ENCODE peak calls at places on chromosome 1, in seven cellular contexts. One of them, this sample, is unnamed.

GRCh38 chr1:68313736-68314594 is 81.6 kb upstream of the WLS start:
- DNase-seq in Peyer's patch: no peak
- DNase-seq in bronchial epithelial cell: no peak
- DNase-seq in AG09309: no peak
- DNase-seq in cardiac fibroblast: no peak
- DNase-seq in CD4-positive, alpha-beta T cell: no peak
- DNase-seq in GM10248: no peak
- DNase-seq in this sample: no peak

GRCh38 chr1:22096036-22096435 is 43.5 kb downstream of the CDC42 start:
- DNase-seq in Peyer's patch: no peak
- DNase-seq in bronchial epithelial cell: no peak
- DNase-seq in AG09309: no peak
- DNase-seq in cardiac fibroblast: no peak
- DNase-seq in CD4-positive, alpha-beta T cell: no peak
- DNase-seq in GM10248: no peak
- DNase-seq in this sample: no peak

GRCh38 chr1:71049951-71050598 is 2.5 kb upstream of the PTGER3 start:
- DNase-seq in Peyer's patch: no peak
- DNase-seq in bronchial epithelial cell: peak; percentile 75
- DNase-seq in AG09309: no peak
- DNase-seq in cardiac fibroblast: peak; percentile 82
- DNase-seq in CD4-positive, alpha-beta T cell: no peak
- DNase-seq in GM10248: peak; percentile 55
- DNase-seq in this sample: no peak

GRCh38 chr1:222634180-222635013 is 16.5 kb downstream of the MIA3 start:
- DNase-seq in Peyer's patch: peak; percentile 82
- DNase-seq in bronchial epithelial cell: peak; percentile 86
- DNase-seq in AG09309: peak; percentile 75
- DNase-seq in cardiac fibroblast: peak; percentile 94
- DNase-seq in CD4-positive, alpha-beta T cell: peak; percentile 34
- DNase-seq in GM10248: peak; percentile 65
- DNase-seq in this sample: no peak

GRCh38 chr1:33641099-33641830 is 168.8 kb downstream of the ZSCAN20 start:
- DNase-seq in Peyer's patch: no peak
- DNase-seq in bronchial epithelial cell: peak; percentile 52
- DNase-seq in AG09309: no peak
- DNase-seq in cardiac fibroblast: peak; percentile 5
- DNase-seq in CD4-positive, alpha-beta T cell: no peak
- DNase-seq in GM10248: no peak
- DNase-seq in this sample: no peak

GRCh38 chr1:97745912-97746311 is 174.9 kb downstream of the DPYD start:
- DNase-seq in Peyer's patch: no peak
- DNase-seq in bronchial epithelial cell: peak; percentile 53
- DNase-seq in AG09309: peak; percentile 16
- DNase-seq in cardiac fibroblast: no peak
- DNase-seq in CD4-positive, alpha-beta T cell: no peak
- DNase-seq in GM10248: no peak
- DNase-seq in this sample: no peak

GRCh38 chr1:165116732-165117131 is 239.8 kb downstream of the LMX1A start:
- DNase-seq in Peyer's patch: no peak
- DNase-seq in bronchial epithelial cell: peak; percentile 98
- DNase-seq in AG09309: peak; percentile 14
- DNase-seq in cardiac fibroblast: peak; percentile 31
- DNase-seq in CD4-positive, alpha-beta T cell: no peak
- DNase-seq in GM10248: no peak
- DNase-seq in this sample: no peak

GRCh38 chr1:19476440-19477190 is 8.7 kb downstream of the CAPZB start:
- DNase-seq in Peyer's patch: peak; percentile 69
- DNase-seq in bronchial epithelial cell: no peak
- DNase-seq in AG09309: no peak
- DNase-seq in cardiac fibroblast: peak; percentile 50
- DNase-seq in CD4-positive, alpha-beta T cell: no peak
- DNase-seq in GM10248: peak; percentile 36
- DNase-seq in this sample: no peak

GRCh38 chr1:6016191-6016865 is 24.1 kb upstream of the NPHP4 start:
- DNase-seq in Peyer's patch: no peak
- DNase-seq in bronchial epithelial cell: peak; percentile 80
- DNase-seq in AG09309: no peak
- DNase-seq in cardiac fibroblast: peak; percentile 31
- DNase-seq in CD4-positive, alpha-beta T cell: no peak
- DNase-seq in GM10248: no peak
- DNase-seq in this sample: no peak

GRCh38 chr1:88330201-88330600 is 353.9 kb upstream of the PKN2 start:
- DNase-seq in Peyer's patch: no peak
- DNase-seq in bronchial epithelial cell: no peak
- DNase-seq in AG09309: no peak
- DNase-seq in cardiac fibroblast: no peak
- DNase-seq in CD4-positive, alpha-beta T cell: no peak
- DNase-seq in GM10248: no peak
- DNase-seq in this sample: no peak

DNA sequence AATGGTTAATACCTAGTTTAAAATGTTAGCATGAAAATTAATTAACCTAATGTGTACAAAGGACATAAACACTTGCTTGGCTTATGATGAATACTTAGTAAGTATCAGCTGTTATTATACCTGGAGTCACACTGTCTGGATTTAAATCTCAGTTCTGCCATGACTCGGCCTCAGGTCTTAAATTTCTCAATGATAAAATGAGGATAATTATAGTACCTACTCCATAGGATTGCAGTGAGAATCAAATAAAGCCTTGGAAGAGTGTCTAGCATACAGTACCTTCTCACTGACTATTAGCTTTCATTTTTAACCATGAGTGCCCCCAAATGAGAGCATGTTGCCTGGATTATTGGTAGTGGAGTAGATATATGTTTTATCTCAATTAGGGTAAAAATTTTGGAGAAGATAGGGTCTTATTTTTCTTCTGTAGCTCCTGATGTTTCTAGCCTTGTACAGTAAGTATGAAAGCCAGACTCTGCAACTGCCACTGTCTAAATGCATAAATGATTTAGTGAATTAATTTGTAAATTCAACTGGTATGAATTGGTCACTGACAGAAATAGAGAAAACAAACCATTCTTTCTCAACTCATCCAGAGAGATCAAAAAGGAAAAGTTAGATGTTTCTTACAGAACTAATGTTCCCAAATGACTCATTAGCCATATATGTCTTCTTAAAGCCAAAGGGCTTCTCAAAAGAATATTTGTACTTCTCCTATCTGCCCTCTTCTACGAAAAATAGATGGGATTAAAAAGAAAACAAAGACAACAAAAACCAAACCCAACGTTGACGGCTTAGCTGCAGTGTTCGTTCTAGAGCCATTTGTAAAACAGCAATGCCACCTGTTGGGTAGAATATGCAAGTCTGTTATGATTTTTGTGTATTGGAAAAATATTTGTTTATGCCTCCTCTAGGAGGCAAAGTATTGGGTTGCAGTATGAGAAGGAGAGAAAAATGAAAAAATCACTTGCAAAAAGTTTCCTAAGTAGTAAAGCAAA is 53.8 kb upstream of the MROH9 start:
- DNase-seq in Peyer's patch: no peak
- DNase-seq in bronchial epithelial cell: peak; percentile 28
- DNase-seq in AG09309: peak; percentile 37
- DNase-seq in cardiac fibroblast: peak; percentile 75
- DNase-seq in CD4-positive, alpha-beta T cell: no peak
- DNase-seq in GM10248: no peak
- DNase-seq in this sample: no peak
- TF ChIP-seq CTCF in Peyer's patch: peak; percentile 76
- TF ChIP-seq CTCF in bronchial epithelial cell: peak; percentile 31
- TF ChIP-seq CTCF in AG09309: peak; percentile 49
- TF ChIP-seq CTCF in cardiac fibroblast: peak; percentile 47
- TF ChIP-seq CTCF in CD4-positive, alpha-beta T cell: no peak
- TF ChIP-seq CTCF in GM10248: peak; percentile 57
- TF ChIP-seq CTCF in this sample: no peak

GRCh38 chr1:183228650-183229220 is 42.7 kb downstream of the LAMC2 start:
- DNase-seq in Peyer's patch: no peak
- DNase-seq in bronchial epithelial cell: no peak
- DNase-seq in AG09309: no peak
- DNase-seq in cardiac fibroblast: no peak
- DNase-seq in CD4-positive, alpha-beta T cell: no peak
- DNase-seq in GM10248: no peak
- DNase-seq in this sample: no peak

GRCh38 chr1:183226361-183226760 is 40.3 kb downstream of the LAMC2 start:
- DNase-seq in Peyer's patch: no peak
- DNase-seq in bronchial epithelial cell: no peak
- DNase-seq in AG09309: no peak
- DNase-seq in cardiac fibroblast: no peak
- DNase-seq in CD4-positive, alpha-beta T cell: no peak
- DNase-seq in GM10248: no peak
- DNase-seq in this sample: no peak

GRCh38 chr1:183227382-183227781 is 41.3 kb downstream of the LAMC2 start:
- DNase-seq in Peyer's patch: no peak
- DNase-seq in bronchial epithelial cell: no peak
- DNase-seq in AG09309: no peak
- DNase-seq in cardiac fibroblast: no peak
- DNase-seq in CD4-positive, alpha-beta T cell: no peak
- DNase-seq in GM10248: no peak
- DNase-seq in this sample: no peak

GRCh38 chr1:183226963-183227362 is 40.9 kb downstream of the LAMC2 start:
- DNase-seq in Peyer's patch: no peak
- DNase-seq in bronchial epithelial cell: no peak
- DNase-seq in AG09309: no peak
- DNase-seq in cardiac fibroblast: no peak
- DNase-seq in CD4-positive, alpha-beta T cell: no peak
- DNase-seq in GM10248: no peak
- DNase-seq in this sample: no peak

DNA sequence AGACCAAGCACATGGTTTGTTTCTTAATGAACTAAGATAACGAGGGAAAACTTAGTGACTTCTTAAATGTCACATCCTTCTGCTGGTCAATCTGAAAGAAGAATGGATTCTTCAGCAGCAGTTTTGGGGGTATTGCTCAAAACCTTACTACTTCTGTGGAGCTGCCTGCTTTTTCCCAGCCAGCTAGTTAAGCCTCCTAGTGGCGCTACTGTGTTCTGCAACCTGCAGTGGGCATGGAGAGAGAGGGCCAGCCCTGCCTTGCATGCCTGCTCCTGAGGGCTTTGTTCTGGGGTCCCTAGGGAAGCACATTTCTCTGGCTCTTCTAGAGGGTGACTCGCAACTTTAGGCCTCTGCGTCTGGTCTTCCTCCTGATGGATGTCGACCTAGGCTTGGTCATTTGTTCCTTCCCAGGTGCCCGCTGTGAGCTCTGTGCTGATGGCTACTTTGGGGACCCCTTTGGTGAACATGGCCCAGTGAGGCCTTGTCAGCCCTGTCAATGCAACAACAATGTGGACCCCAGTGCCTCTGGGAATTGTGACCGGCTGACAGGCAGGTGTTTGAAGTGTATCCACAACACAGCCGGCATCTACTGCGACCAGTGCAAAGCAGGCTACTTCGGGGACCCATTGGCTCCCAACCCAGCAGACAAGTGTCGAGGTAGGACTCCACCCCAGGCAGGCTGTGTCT is 42.0 kb downstream of the LAMC2 start:
- DNase-seq in Peyer's patch: peak; percentile 63
- DNase-seq in bronchial epithelial cell: no peak
- DNase-seq in AG09309: no peak
- DNase-seq in cardiac fibroblast: peak; percentile 69
- DNase-seq in CD4-positive, alpha-beta T cell: peak; percentile 11
- DNase-seq in GM10248: peak; percentile 70
- DNase-seq in this sample: peak; percentile 20
- TF ChIP-seq CTCF in Peyer's patch: peak; percentile 65
- TF ChIP-seq CTCF in bronchial epithelial cell: peak; percentile 82
- TF ChIP-seq CTCF in AG09309: peak; percentile 73
- TF ChIP-seq CTCF in cardiac fibroblast: peak; percentile 91
- TF ChIP-seq CTCF in CD4-positive, alpha-beta T cell: no peak
- TF ChIP-seq CTCF in GM10248: peak; percentile 81
- TF ChIP-seq CTCF in this sample: no peak

GRCh38 chr1:159927887-159928431 is 2.7 kb upstream of the TAGLN2 start:
- DNase-seq in Peyer's patch: no peak
- DNase-seq in bronchial epithelial cell: no peak
- DNase-seq in AG09309: no peak
- DNase-seq in cardiac fibroblast: no peak
- DNase-seq in CD4-positive, alpha-beta T cell: no peak
- DNase-seq in GM10248: no peak
- DNase-seq in this sample: no peak
- TF ChIP-seq CTCF in Peyer's patch: no peak
- TF ChIP-seq CTCF in bronchial epithelial cell: no peak
- TF ChIP-seq CTCF in AG09309: no peak
- TF ChIP-seq CTCF in cardiac fibroblast: no peak
- TF ChIP-seq CTCF in CD4-positive, alpha-beta T cell: no peak
- TF ChIP-seq CTCF in GM10248: no peak
- TF ChIP-seq CTCF in this sample: no peak

GRCh38 chr1:244231193-244231571 is 180.1 kb downstream of the ZBTB18 start:
- DNase-seq in Peyer's patch: no peak
- DNase-seq in bronchial epithelial cell: peak; percentile 64
- DNase-seq in AG09309: no peak
- DNase-seq in cardiac fibroblast: no peak
- DNase-seq in CD4-positive, alpha-beta T cell: no peak
- DNase-seq in GM10248: no peak
- DNase-seq in this sample: no peak

GRCh38 chr1:244231572-244232315 is 180.7 kb downstream of the ZBTB18 start:
- DNase-seq in Peyer's patch: no peak
- DNase-seq in bronchial epithelial cell: peak; percentile 10
- DNase-seq in AG09309: no peak
- DNase-seq in cardiac fibroblast: peak; percentile 21
- DNase-seq in CD4-positive, alpha-beta T cell: no peak
- DNase-seq in GM10248: no peak
- DNase-seq in this sample: no peak

GRCh38 chr1:244236721-244237120 is 185.6 kb downstream of the ZBTB18 start:
- DNase-seq in Peyer's patch: no peak
- DNase-seq in bronchial epithelial cell: no peak
- DNase-seq in AG09309: no peak
- DNase-seq in cardiac fibroblast: no peak
- DNase-seq in CD4-positive, alpha-beta T cell: no peak
- DNase-seq in GM10248: no peak
- DNase-seq in this sample: no peak

GRCh38 chr1:244236101-244236500 is 185.0 kb downstream of the ZBTB18 start:
- DNase-seq in Peyer's patch: no peak
- DNase-seq in bronchial epithelial cell: no peak
- DNase-seq in AG09309: no peak
- DNase-seq in cardiac fibroblast: no peak
- DNase-seq in CD4-positive, alpha-beta T cell: no peak
- DNase-seq in GM10248: no peak
- DNase-seq in this sample: no peak

GRCh38 chr1:244234009-244234643 is 183.0 kb downstream of the ZBTB18 start:
- DNase-seq in Peyer's patch: no peak
- DNase-seq in bronchial epithelial cell: peak; percentile 13
- DNase-seq in AG09309: no peak
- DNase-seq in cardiac fibroblast: no peak
- DNase-seq in CD4-positive, alpha-beta T cell: no peak
- DNase-seq in GM10248: no peak
- DNase-seq in this sample: no peak
- TF ChIP-seq CTCF in Peyer's patch: no peak
- TF ChIP-seq CTCF in bronchial epithelial cell: no peak
- TF ChIP-seq CTCF in AG09309: no peak
- TF ChIP-seq CTCF in cardiac fibroblast: no peak
- TF ChIP-seq CTCF in CD4-positive, alpha-beta T cell: no peak
- TF ChIP-seq CTCF in GM10248: no peak
- TF ChIP-seq CTCF in this sample: no peak

GRCh38 chr1:235156265-235156664 is 4.8 kb downstream of the RBM34 start:
- DNase-seq in Peyer's patch: no peak
- DNase-seq in bronchial epithelial cell: no peak
- DNase-seq in AG09309: no peak
- DNase-seq in cardiac fibroblast: no peak
- DNase-seq in CD4-positive, alpha-beta T cell: no peak
- DNase-seq in GM10248: no peak
- DNase-seq in this sample: no peak
- TF ChIP-seq CTCF in Peyer's patch: no peak
- TF ChIP-seq CTCF in bronchial epithelial cell: no peak
- TF ChIP-seq CTCF in AG09309: no peak
- TF ChIP-seq CTCF in cardiac fibroblast: no peak
- TF ChIP-seq CTCF in CD4-positive, alpha-beta T cell: no peak
- TF ChIP-seq CTCF in GM10248: no peak
- TF ChIP-seq CTCF in this sample: no peak

GRCh38 chr1:234136073-234136472 is 231.6 kb downstream of the SLC35F3 start:
- DNase-seq in Peyer's patch: no peak
- DNase-seq in bronchial epithelial cell: no peak
- DNase-seq in AG09309: no peak
- DNase-seq in cardiac fibroblast: no peak
- DNase-seq in CD4-positive, alpha-beta T cell: no peak
- DNase-seq in GM10248: no peak
- DNase-seq in this sample: no peak
- TF ChIP-seq CTCF in Peyer's patch: no peak
- TF ChIP-seq CTCF in bronchial epithelial cell: no peak
- TF ChIP-seq CTCF in AG09309: no peak
- TF ChIP-seq CTCF in cardiac fibroblast: no peak
- TF ChIP-seq CTCF in CD4-positive, alpha-beta T cell: no peak
- TF ChIP-seq CTCF in GM10248: no peak
- TF ChIP-seq CTCF in this sample: no peak

This sample was measured in activated B cell treated with CpG ODN at 0.5 μM for 24 hours.